ENCODE peak calls at places on chromosomes 2 and 18, in nine cellular contexts. C is OCI-LY7, Y is astrocyte, E is adipocyte, U is thyroid gland, F is colonic mucosa, X is cardiac muscle cell, T is heart left ventricle, O is mammary epithelial cell. G is an unnamed sample. For H3K36me3 and H3K4me1, the result is how much of the 10 kb centered on the place peaks cover.

GRCh38 chr2:231191896-231192872 is 6.2 kb upstream of the ARMC9 start:
- DNase-seq in T (peak), F (peak), U (peak), X (peak), Y (peak), O (no peak), E (peak), C (peak), G (no peak)

GRCh38 chr18:79394438-79395307 is 1.1 kb upstream of the NFATC1 start:
- DNase-seq in T (peak), U (no peak), F (no peak), E (peak), X (no peak), C (peak), Y (peak), O (no peak), G (peak)

GRCh38 chr2:129763190-129763846 is 216.1 kb upstream of the RAB6C start:
- DNase-seq in C (no peak), U (no peak), F (no peak), O (no peak), Y (no peak), X (no peak), T (no peak), E (no peak), G (no peak)

GRCh38 chr2:131104487-131105155 is 515 bp upstream of the PLEKHB2 start:
- DNase-seq in T (peak), X (peak), C (peak), O (peak), Y (peak), E (peak), U (peak), F (peak), G (peak)

GRCh38 chr2:24855703-24856102 is 62.5 kb downstream of the CENPO start:
- DNase-seq in C (no peak), E (peak), O (no peak), Y (peak), U (peak), T (no peak), X (no peak), F (no peak), G (no peak)

GRCh38 chr2:88738271-88738670 is 46.8 kb downstream of the RPIA start:
- DNase-seq in T (no peak), E (peak), U (no peak), F (no peak), C (no peak), Y (peak), X (no peak), O (no peak), G (no peak)

GRCh38 chr2:44802409-44803099 is 138.9 kb upstream of the SIX3 start:
- DNase-seq in F (no peak), U (no peak), E (no peak), X (peak), T (no peak), O (no peak), Y (no peak), C (no peak), G (no peak)

GRCh38 chr18:14949800-14950415 is 201.9 kb downstream of the ANKRD30B start:
- DNase-seq in E (no peak), C (no peak), O (no peak), Y (no peak), U (no peak), F (no peak), X (no peak), T (no peak), G (no peak)

GRCh38 chr2:164675027-164675426 is 53.7 kb upstream of the GRB14 start:
- DNase-seq in Y (no peak), F (no peak), O (no peak), X (no peak), T (no peak), E (no peak), U (no peak), C (no peak), G (no peak)

GRCh38 chr18:76959605-76960004 is 137.2 kb downstream of the ZNF236 start:
- DNase-seq in Y (no peak), T (no peak), C (no peak), F (no peak), X (no peak), U (no peak), E (no peak), O (no peak), G (no peak)

GRCh38 chr18:76955529-76956170 is 133.3 kb downstream of the ZNF236 start:
- DNase-seq in U (peak), O (no peak), T (no peak), Y (no peak), X (no peak), E (no peak), F (peak), C (no peak), G (no peak)

GRCh38 chr18:76956648-76957047 is 134.3 kb downstream of the ZNF236 start:
- DNase-seq in C (no peak), E (no peak), Y (no peak), O (no peak), T (no peak), F (no peak), U (no peak), X (no peak), G (no peak)

GRCh38 chr18:76958692-76959341 is 136.5 kb downstream of the ZNF236 start:
- DNase-seq in X (peak), C (no peak), U (no peak), E (no peak), Y (no peak), F (peak), O (no peak), T (no peak), G (peak)

DNA sequence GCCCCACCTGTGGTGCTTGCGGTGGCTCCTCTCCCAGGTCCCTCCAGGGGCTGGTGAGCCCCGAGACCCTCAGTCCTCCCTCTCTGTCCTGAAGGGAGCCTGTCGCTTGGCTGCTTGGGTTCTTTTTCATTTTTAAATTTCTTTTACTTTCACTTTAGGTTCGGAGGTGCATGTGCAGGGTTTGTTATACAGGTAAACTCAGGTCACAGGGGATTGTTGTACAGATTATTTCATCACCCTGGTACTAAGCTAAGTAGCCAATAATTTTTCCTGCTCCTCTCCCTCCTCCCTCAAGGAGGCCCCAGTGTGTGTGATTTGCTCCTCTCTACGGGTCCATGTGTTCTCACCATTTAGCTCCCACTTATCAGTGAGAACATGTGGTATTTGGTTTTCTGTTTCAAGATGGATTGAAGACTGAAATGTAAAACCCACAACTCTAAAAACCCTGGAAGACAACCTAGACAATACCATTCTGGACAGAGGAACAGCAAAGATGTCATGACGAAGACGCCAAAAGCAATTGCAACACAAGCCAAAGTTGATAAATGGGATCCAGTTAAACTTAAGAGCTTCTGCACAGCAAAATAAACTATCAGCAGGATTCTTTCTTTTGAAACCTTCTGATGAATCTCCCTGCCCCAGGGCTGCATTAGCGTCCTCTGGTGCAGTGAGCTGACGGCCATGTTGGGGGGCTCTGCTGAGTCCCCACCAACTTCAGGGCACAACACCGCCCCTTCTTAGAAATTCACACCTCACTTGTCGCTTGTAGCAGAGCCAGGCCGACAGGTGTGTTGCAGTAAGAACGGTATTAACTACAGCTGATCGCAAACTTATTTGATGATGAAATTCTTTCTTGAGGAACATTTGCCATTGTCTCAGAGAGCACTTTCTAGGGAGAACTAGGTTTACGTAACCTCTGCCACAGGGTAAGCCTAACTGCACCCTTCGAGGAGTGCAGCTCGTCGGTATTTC is 135.3 kb downstream of the ZNF236 start:
- DNase-seq in X (no peak), O (no peak), Y (no peak), U (no peak), E (no peak), T (no peak), F (no peak), C (no peak), G (no peak)
- H3K36me3 ChIP-seq in X (under half), O (under half), Y (under half), U (under half), E (half or more), T (half or more), F (under half), C (under half), G (under half)

GRCh38 chr2:172244419-172245130 is 141.9 kb upstream of the DLX2 start:
- DNase-seq in O (no peak), T (no peak), E (peak), C (no peak), X (no peak), U (peak), F (no peak), Y (no peak), G (no peak)
- H3K4me1 ChIP-seq in O (half or more), T (under half), E (under half), C (under half), X (under half), U (under half), F (under half), Y (under half), G (under half)

DNA sequence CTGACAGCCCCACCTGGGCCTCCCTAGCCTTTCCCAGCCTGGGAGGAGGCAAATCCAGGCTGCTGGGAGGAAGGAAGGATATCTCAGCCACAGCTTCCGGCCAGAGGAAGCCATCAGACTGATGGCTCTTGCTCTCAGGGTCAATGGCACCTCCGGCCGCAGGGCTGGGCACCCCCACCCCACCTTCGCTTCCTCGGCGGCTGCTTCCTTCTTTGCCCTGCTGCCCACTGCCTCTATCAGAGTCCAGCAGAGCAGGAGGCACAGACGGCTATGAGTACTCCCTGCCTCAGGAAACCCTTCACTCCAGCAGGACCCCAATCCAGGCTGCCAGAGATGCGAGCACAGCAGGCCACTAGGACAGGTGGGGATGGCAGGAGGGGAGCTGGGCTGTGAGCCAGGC is 3.3 kb downstream of the SEMA4C start:
- DNase-seq in Y (no peak), C (no peak), U (no peak), F (no peak), X (no peak), E (no peak), T (no peak), O (no peak), G (no peak)
- H3K36me3 ChIP-seq in Y (under half), C (under half), U (under half), F (under half), X (under half), E (half or more), T (under half), O (under half), G (under half)

GRCh38 chr2:197298609-197299008 is 12.0 kb downstream of the ANKRD44 start:
- DNase-seq in U (no peak), E (no peak), Y (no peak), X (no peak), O (no peak), T (no peak), F (no peak), C (peak), G (no peak)
- H3K4me1 ChIP-seq in U (under half), E (under half), Y (under half), X (under half), O (under half), T (under half), F (under half), C (half or more), G (under half)

DNA sequence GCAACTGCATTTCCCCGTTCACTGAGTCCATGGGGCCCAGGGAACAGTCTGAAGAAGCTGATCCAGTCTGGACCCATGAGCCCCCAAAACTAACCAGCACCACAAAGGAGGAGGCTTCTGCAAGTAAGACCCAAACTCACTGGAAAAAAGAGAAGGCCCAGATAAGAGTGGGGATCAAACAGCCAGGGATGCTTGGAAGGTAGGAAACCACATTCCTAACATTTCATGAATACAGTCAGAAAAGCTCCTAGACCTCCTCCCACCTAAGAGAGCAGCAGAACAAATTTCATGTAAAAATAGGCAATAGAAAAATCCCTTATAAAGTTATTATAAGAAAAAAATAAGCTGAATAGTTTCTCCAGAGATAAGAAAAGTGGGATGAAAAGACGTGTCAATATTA is 30.3 kb downstream of the TUBB6 start:
- DNase-seq in X (no peak), Y (no peak), E (no peak), C (no peak), T (no peak), U (no peak), O (no peak), F (no peak), G (no peak)
- H3K36me3 ChIP-seq in X (under half), Y (under half), E (half or more), C (half or more), T (half or more), U (under half), O (under half), F (under half), G (under half)

G was measured in pancreas.